ENCODE peak calls at places on chromosomes 4 and X, in ten cellular contexts. One of them, this sample, is unnamed.

GRCh38 chr4:141028024-141028529 is 105.2 kb downstream of the RNF150 start:
- DNase-seq in AG09309: peak
- DNase-seq in IMR-90: peak
- DNase-seq in astrocyte of the spinal cord: peak
- DNase-seq in sigmoid colon: no peak
- DNase-seq in upper lobe of left lung: no peak
- DNase-seq in fibroblast of the aortic adventitia: peak
- DNase-seq in HFF-Myc: peak
- DNase-seq in colonic mucosa: no peak
- DNase-seq in CD8-positive, alpha-beta T cell: no peak
- DNase-seq in this sample: no peak

GRCh38 chrX:34893741-34894140 is 48.9 kb upstream of the FAM47B start:
- DNase-seq in AG09309: no peak
- DNase-seq in IMR-90: peak
- DNase-seq in astrocyte of the spinal cord: no peak
- DNase-seq in sigmoid colon: no peak
- DNase-seq in upper lobe of left lung: no peak
- DNase-seq in fibroblast of the aortic adventitia: peak
- DNase-seq in HFF-Myc: no peak
- DNase-seq in colonic mucosa: no peak
- DNase-seq in CD8-positive, alpha-beta T cell: no peak
- DNase-seq in this sample: no peak

GRCh38 chrX:17425151-17425550 is 50.2 kb downstream of the NHS start:
- DNase-seq in AG09309: no peak
- DNase-seq in IMR-90: peak
- DNase-seq in astrocyte of the spinal cord: no peak
- DNase-seq in sigmoid colon: no peak
- DNase-seq in upper lobe of left lung: no peak
- DNase-seq in fibroblast of the aortic adventitia: peak
- DNase-seq in HFF-Myc: no peak
- DNase-seq in colonic mucosa: no peak
- DNase-seq in CD8-positive, alpha-beta T cell: no peak
- DNase-seq in this sample: no peak

GRCh38 chr4:26749867-26750266 is 110.8 kb upstream of the STIM2 start:
- DNase-seq in AG09309: no peak
- DNase-seq in IMR-90: no peak
- DNase-seq in astrocyte of the spinal cord: no peak
- DNase-seq in sigmoid colon: no peak
- DNase-seq in upper lobe of left lung: no peak
- DNase-seq in fibroblast of the aortic adventitia: no peak
- DNase-seq in HFF-Myc: no peak
- DNase-seq in colonic mucosa: no peak
- DNase-seq in CD8-positive, alpha-beta T cell: no peak
- DNase-seq in this sample: no peak

GRCh38 chrX:109873983-109874382 is 128.9 kb upstream of the TMEM164 start:
- DNase-seq in AG09309: no peak
- DNase-seq in IMR-90: no peak
- DNase-seq in astrocyte of the spinal cord: no peak
- DNase-seq in sigmoid colon: no peak
- DNase-seq in upper lobe of left lung: no peak
- DNase-seq in fibroblast of the aortic adventitia: no peak
- DNase-seq in HFF-Myc: no peak
- DNase-seq in colonic mucosa: no peak
- DNase-seq in CD8-positive, alpha-beta T cell: no peak
- DNase-seq in this sample: no peak

GRCh38 chrX:34521563-34521962 is 135.5 kb downstream of the TMEM47 start:
- DNase-seq in AG09309: no peak
- DNase-seq in IMR-90: peak
- DNase-seq in astrocyte of the spinal cord: peak
- DNase-seq in sigmoid colon: no peak
- DNase-seq in upper lobe of left lung: no peak
- DNase-seq in fibroblast of the aortic adventitia: no peak
- DNase-seq in HFF-Myc: no peak
- DNase-seq in colonic mucosa: no peak
- DNase-seq in CD8-positive, alpha-beta T cell: no peak
- DNase-seq in this sample: peak

GRCh38 chr4:76615999-76616398 is 181.0 kb downstream of the SHROOM3 start:
- DNase-seq in AG09309: no peak
- DNase-seq in IMR-90: no peak
- DNase-seq in astrocyte of the spinal cord: no peak
- DNase-seq in sigmoid colon: no peak
- DNase-seq in upper lobe of left lung: no peak
- DNase-seq in fibroblast of the aortic adventitia: no peak
- DNase-seq in HFF-Myc: no peak
- DNase-seq in colonic mucosa: no peak
- DNase-seq in CD8-positive, alpha-beta T cell: no peak
- DNase-seq in this sample: peak

GRCh38 chr4:164536829-164537228 is 217.1 kb upstream of the SMIM31 start:
- DNase-seq in AG09309: peak
- DNase-seq in IMR-90: peak
- DNase-seq in astrocyte of the spinal cord: peak
- DNase-seq in sigmoid colon: no peak
- DNase-seq in upper lobe of left lung: no peak
- DNase-seq in fibroblast of the aortic adventitia: peak
- DNase-seq in HFF-Myc: no peak
- DNase-seq in colonic mucosa: no peak
- DNase-seq in CD8-positive, alpha-beta T cell: no peak
- DNase-seq in this sample: peak

GRCh38 chr4:81687470-81687869 is 215.8 kb upstream of the RASGEF1B start:
- DNase-seq in AG09309: no peak
- DNase-seq in IMR-90: no peak
- DNase-seq in astrocyte of the spinal cord: no peak
- DNase-seq in sigmoid colon: no peak
- DNase-seq in upper lobe of left lung: no peak
- DNase-seq in fibroblast of the aortic adventitia: no peak
- DNase-seq in HFF-Myc: no peak
- DNase-seq in colonic mucosa: no peak
- DNase-seq in CD8-positive, alpha-beta T cell: no peak
- DNase-seq in this sample: no peak

GRCh38 chr4:6263541-6264540 is 5.8 kb upstream of the WFS1 start:
- DNase-seq in AG09309: peak
- DNase-seq in IMR-90: peak
- DNase-seq in astrocyte of the spinal cord: peak
- DNase-seq in sigmoid colon: no peak
- DNase-seq in upper lobe of left lung: peak
- DNase-seq in fibroblast of the aortic adventitia: peak
- DNase-seq in HFF-Myc: no peak
- DNase-seq in colonic mucosa: no peak
- DNase-seq in CD8-positive, alpha-beta T cell: no peak
- DNase-seq in this sample: peak

GRCh38 chr4:1542516-1543320 is 136.5 kb upstream of the NKX1-1 start:
- DNase-seq in AG09309: no peak
- DNase-seq in IMR-90: no peak
- DNase-seq in astrocyte of the spinal cord: no peak
- DNase-seq in sigmoid colon: no peak
- DNase-seq in upper lobe of left lung: peak
- DNase-seq in fibroblast of the aortic adventitia: no peak
- DNase-seq in HFF-Myc: no peak
- DNase-seq in colonic mucosa: no peak
- DNase-seq in CD8-positive, alpha-beta T cell: no peak
- DNase-seq in this sample: no peak

GRCh38 chr4:165651901-165652300 is 221.1 kb upstream of the TLL1 start:
- DNase-seq in AG09309: no peak
- DNase-seq in IMR-90: no peak
- DNase-seq in astrocyte of the spinal cord: no peak
- DNase-seq in sigmoid colon: no peak
- DNase-seq in upper lobe of left lung: no peak
- DNase-seq in fibroblast of the aortic adventitia: no peak
- DNase-seq in HFF-Myc: no peak
- DNase-seq in colonic mucosa: no peak
- DNase-seq in CD8-positive, alpha-beta T cell: no peak
- DNase-seq in this sample: no peak

GRCh38 chrX:33087411-33087810 is 123.9 kb downstream of the DMD start:
- DNase-seq in AG09309: no peak
- DNase-seq in IMR-90: no peak
- DNase-seq in astrocyte of the spinal cord: no peak
- DNase-seq in sigmoid colon: no peak
- DNase-seq in upper lobe of left lung: no peak
- DNase-seq in fibroblast of the aortic adventitia: no peak
- DNase-seq in HFF-Myc: no peak
- DNase-seq in colonic mucosa: no peak
- DNase-seq in CD8-positive, alpha-beta T cell: no peak
- DNase-seq in this sample: no peak

GRCh38 chrX:33086886-33087285 is 124.5 kb downstream of the DMD start:
- DNase-seq in AG09309: no peak
- DNase-seq in IMR-90: no peak
- DNase-seq in astrocyte of the spinal cord: no peak
- DNase-seq in sigmoid colon: no peak
- DNase-seq in upper lobe of left lung: no peak
- DNase-seq in fibroblast of the aortic adventitia: no peak
- DNase-seq in HFF-Myc: no peak
- DNase-seq in colonic mucosa: no peak
- DNase-seq in CD8-positive, alpha-beta T cell: no peak
- DNase-seq in this sample: no peak

GRCh38 chrX:33078273-33078672 is 133.1 kb downstream of the DMD start:
- DNase-seq in AG09309: no peak
- DNase-seq in IMR-90: no peak
- DNase-seq in astrocyte of the spinal cord: no peak
- DNase-seq in sigmoid colon: no peak
- DNase-seq in upper lobe of left lung: no peak
- DNase-seq in fibroblast of the aortic adventitia: no peak
- DNase-seq in HFF-Myc: no peak
- DNase-seq in colonic mucosa: no peak
- DNase-seq in CD8-positive, alpha-beta T cell: no peak
- DNase-seq in this sample: no peak

DNA sequence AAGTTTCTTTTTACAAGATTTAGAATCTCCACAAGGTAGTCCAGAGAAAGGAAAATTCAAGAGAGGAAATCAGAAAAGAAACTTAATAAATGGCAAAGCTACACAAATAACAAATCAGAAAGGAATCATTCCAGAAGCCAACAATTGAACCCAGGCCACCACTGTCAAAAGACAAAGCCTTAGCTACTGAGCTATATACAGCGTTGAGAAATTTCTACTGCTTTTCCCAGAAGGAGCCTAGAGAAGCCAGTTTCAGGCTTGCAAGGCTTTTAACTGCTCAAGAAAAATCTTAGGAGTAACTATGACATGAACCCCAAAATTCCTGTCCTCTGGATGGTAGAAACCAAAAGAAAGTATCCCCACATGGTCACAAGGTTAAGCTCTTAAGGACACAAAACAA is 129.0 kb downstream of the DMD start:
- DNase-seq in AG09309: no peak
- DNase-seq in IMR-90: no peak
- DNase-seq in astrocyte of the spinal cord: no peak
- DNase-seq in sigmoid colon: no peak
- DNase-seq in upper lobe of left lung: no peak
- DNase-seq in fibroblast of the aortic adventitia: no peak
- DNase-seq in HFF-Myc: no peak
- DNase-seq in colonic mucosa: no peak
- DNase-seq in CD8-positive, alpha-beta T cell: no peak
- DNase-seq in this sample: no peak
- H3K4me3 ChIP-seq in AG09309: no peak
- H3K4me3 ChIP-seq in IMR-90: no peak
- H3K4me3 ChIP-seq in astrocyte of the spinal cord: no peak
- H3K4me3 ChIP-seq in sigmoid colon: no peak
- H3K4me3 ChIP-seq in upper lobe of left lung: no peak
- H3K4me3 ChIP-seq in fibroblast of the aortic adventitia: no peak
- H3K4me3 ChIP-seq in HFF-Myc: no peak
- H3K4me3 ChIP-seq in colonic mucosa: no peak
- H3K4me3 ChIP-seq in CD8-positive, alpha-beta T cell: no peak
- H3K4me3 ChIP-seq in this sample: no peak

DNA sequence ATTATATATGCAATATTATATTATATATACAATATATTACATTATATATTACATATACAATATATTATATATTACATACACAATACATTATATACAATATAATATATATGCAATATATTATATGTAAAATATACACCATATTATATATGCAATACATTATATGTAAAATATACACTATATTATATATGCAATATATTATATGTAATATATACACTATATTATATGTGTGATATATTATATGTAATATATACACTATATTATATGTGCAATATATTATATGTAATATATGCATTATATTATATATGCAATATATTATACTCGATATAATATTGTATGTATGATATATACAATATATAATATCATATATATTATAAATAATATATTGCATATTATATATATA is 457.4 kb downstream of the SMARCA1 start:
- DNase-seq in AG09309: no peak
- DNase-seq in IMR-90: no peak
- DNase-seq in astrocyte of the spinal cord: no peak
- DNase-seq in sigmoid colon: no peak
- DNase-seq in upper lobe of left lung: no peak
- DNase-seq in fibroblast of the aortic adventitia: no peak
- DNase-seq in HFF-Myc: no peak
- DNase-seq in colonic mucosa: no peak
- DNase-seq in CD8-positive, alpha-beta T cell: no peak
- DNase-seq in this sample: no peak
- TF ChIP-seq CTCF in AG09309: no peak
- TF ChIP-seq CTCF in IMR-90: no peak
- TF ChIP-seq CTCF in astrocyte of the spinal cord: no peak
- TF ChIP-seq CTCF in sigmoid colon: no peak
- TF ChIP-seq CTCF in upper lobe of left lung: no peak
- TF ChIP-seq CTCF in fibroblast of the aortic adventitia: no peak
- TF ChIP-seq CTCF in HFF-Myc: no peak
- TF ChIP-seq CTCF in colonic mucosa: no peak
- TF ChIP-seq CTCF in CD8-positive, alpha-beta T cell: no peak
- TF ChIP-seq CTCF in this sample: no peak

DNA sequence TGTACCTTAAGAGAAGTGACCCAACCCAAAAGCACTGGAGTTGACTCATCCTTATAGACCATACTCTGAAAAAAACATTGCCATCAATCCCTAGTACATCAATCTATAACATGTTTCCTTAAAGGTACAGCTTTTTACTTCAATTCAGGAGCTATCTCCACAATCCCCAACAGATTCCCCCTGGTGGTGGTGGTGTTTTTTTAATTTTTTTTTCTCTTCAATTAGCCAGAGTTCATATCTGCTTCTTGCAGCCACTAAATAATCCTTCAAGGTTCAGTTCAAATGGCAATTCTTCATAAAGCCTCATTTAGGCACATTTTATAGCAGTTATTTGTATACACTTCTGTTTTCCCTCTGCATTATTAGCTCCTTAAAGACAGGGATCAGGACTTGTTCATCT is 60.7 kb upstream of the KDR start:
- DNase-seq in AG09309: no peak
- DNase-seq in IMR-90: no peak
- DNase-seq in astrocyte of the spinal cord: no peak
- DNase-seq in sigmoid colon: no peak
- DNase-seq in upper lobe of left lung: no peak
- DNase-seq in fibroblast of the aortic adventitia: no peak
- DNase-seq in HFF-Myc: no peak
- DNase-seq in colonic mucosa: no peak
- DNase-seq in CD8-positive, alpha-beta T cell: no peak
- DNase-seq in this sample: peak
- H3K4me3 ChIP-seq in AG09309: no peak
- H3K4me3 ChIP-seq in IMR-90: no peak
- H3K4me3 ChIP-seq in astrocyte of the spinal cord: no peak
- H3K4me3 ChIP-seq in sigmoid colon: no peak
- H3K4me3 ChIP-seq in upper lobe of left lung: no peak
- H3K4me3 ChIP-seq in fibroblast of the aortic adventitia: no peak
- H3K4me3 ChIP-seq in HFF-Myc: no peak
- H3K4me3 ChIP-seq in colonic mucosa: no peak
- H3K4me3 ChIP-seq in CD8-positive, alpha-beta T cell: no peak
- H3K4me3 ChIP-seq in this sample: no peak

DNA sequence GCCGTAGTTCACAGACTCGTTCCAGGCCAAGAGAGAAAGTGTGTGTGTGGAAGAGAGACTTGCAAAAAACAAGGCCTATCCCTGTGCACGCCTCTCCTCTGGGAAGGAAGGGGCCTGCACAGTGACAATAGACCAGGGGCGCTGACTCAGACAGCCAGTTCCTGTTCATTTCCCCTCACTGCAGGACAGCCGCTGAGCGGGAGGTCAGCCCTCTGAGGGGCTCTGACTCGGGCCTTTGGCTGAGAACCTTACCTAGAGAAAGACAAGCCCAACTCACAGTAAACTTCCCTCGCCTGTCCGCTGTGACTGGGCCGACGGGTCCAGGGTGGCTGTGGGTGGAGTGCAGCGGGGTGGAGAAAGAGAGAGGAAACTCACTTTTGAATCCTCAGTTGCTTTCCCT is 52.1 kb downstream of the RTL5 start:
- DNase-seq in AG09309: no peak
- DNase-seq in IMR-90: no peak
- DNase-seq in astrocyte of the spinal cord: peak
- DNase-seq in sigmoid colon: no peak
- DNase-seq in upper lobe of left lung: no peak
- DNase-seq in fibroblast of the aortic adventitia: no peak
- DNase-seq in HFF-Myc: no peak
- DNase-seq in colonic mucosa: no peak
- DNase-seq in CD8-positive, alpha-beta T cell: no peak
- DNase-seq in this sample: no peak
- TF ChIP-seq CTCF in AG09309: no peak
- TF ChIP-seq CTCF in IMR-90: no peak
- TF ChIP-seq CTCF in astrocyte of the spinal cord: no peak
- TF ChIP-seq CTCF in sigmoid colon: no peak
- TF ChIP-seq CTCF in upper lobe of left lung: no peak
- TF ChIP-seq CTCF in fibroblast of the aortic adventitia: no peak
- TF ChIP-seq CTCF in HFF-Myc: no peak
- TF ChIP-seq CTCF in colonic mucosa: no peak
- TF ChIP-seq CTCF in CD8-positive, alpha-beta T cell: no peak
- TF ChIP-seq CTCF in this sample: no peak